ENCODE peak calls at places on chromosomes 13 and 19, in four cellular contexts. Q, T, E and X are unnamed samples.

GRCh38 chr19:52935434-52935833 is 12.2 kb upstream of the ZNF888 start:
- DNase-seq in Q (no peak), E (peak; percentile 58), T (no peak), X (peak; percentile 24)

GRCh38 chr13:33286143-33286542 is 588 bp upstream of the STARD13 start:
- DNase-seq in T (no peak), Q (no peak), E (no peak), X (no peak)

GRCh38 chr13:99431927-99432636 is 69.2 kb upstream of the TM9SF2 start:
- DNase-seq in Q (no peak), T (no peak), E (no peak), X (no peak)

GRCh38 chr19:38851622-38852230 is 1.9 kb upstream of the HNRNPL start:
- DNase-seq in E (peak; percentile 88), T (peak; percentile 95), Q (peak; percentile 92), X (peak; percentile 94)

GRCh38 chr13:40389081-40389641 is 277.3 kb downstream of the FOXO1 start:
- DNase-seq in Q (no peak), E (no peak), T (no peak), X (no peak)

GRCh38 chr19:6532244-6532999 is 1.6 kb downstream of the TNFSF9 start:
- DNase-seq in E (no peak), Q (no peak), T (no peak), X (no peak)

GRCh38 chr19:2083174-2083854 is 12.8 kb downstream of the MOB3A start:
- DNase-seq in T (no peak), Q (no peak), E (no peak), X (no peak)

GRCh38 chr13:39900106-39900750 is 244.8 kb downstream of the COG6 start:
- DNase-seq in T (no peak), E (peak; percentile 49), Q (no peak), X (no peak)

GRCh38 chr13:61664821-61665705 is 249.4 kb upstream of the PCDH20 start:
- DNase-seq in Q (no peak), T (peak; percentile 55), E (no peak), X (no peak)

GRCh38 chr13:111115841-111116500 is 861 bp downstream of the ARHGEF7 start:
- DNase-seq in Q (peak; percentile 32), E (peak; percentile 87), T (peak; percentile 47), X (peak; percentile 71)

GRCh38 chr13:38008636-38009035 is 139.1 kb upstream of the TRPC4 start:
- DNase-seq in T (no peak), E (no peak), Q (no peak), X (no peak)

GRCh38 chr13:113118328-113119021 is 4.1 kb upstream of the F10 start:
- DNase-seq in Q (no peak), T (no peak), E (no peak), X (no peak)

GRCh38 chr13:98141938-98142426 is 912 bp upstream of the FARP1 start:
- DNase-seq in E (no peak), T (peak; percentile 70), Q (peak; percentile 39), X (peak; percentile 9)

GRCh38 chr13:77079902-77080413 is 53.0 kb upstream of the FBXL3 start:
- DNase-seq in E (no peak), Q (no peak), T (no peak), X (no peak)

GRCh38 chr13:74210693-74211393 is 76.6 kb upstream of the KLF12 start:
- DNase-seq in E (peak; percentile 98), T (no peak), Q (no peak), X (peak; percentile 58)

GRCh38 chr13:36850790-36851438 is 31.9 kb downstream of the RFXAP start:
- DNase-seq in E (no peak), Q (no peak), T (peak; percentile 43), X (peak; percentile 18)

GRCh38 chr19:31145909-31146453 is 203.3 kb downstream of the TSHZ3 start:
- DNase-seq in E (no peak), T (no peak), Q (no peak), X (no peak)

GRCh38 chr13:101661839-101662238 is 209.4 kb downstream of the ITGBL1 start:
- DNase-seq in Q (peak; percentile 0), E (no peak), T (no peak), X (no peak)

GRCh38 chr19:35792312-35792711 is 16.9 kb downstream of the ARHGAP33 start:
- DNase-seq in T (no peak), Q (no peak), E (no peak), X (no peak)

GRCh38 chr13:84641491-84641890 is 759.2 kb upstream of the SLITRK1 start:
- DNase-seq in E (peak; percentile 47), Q (no peak), T (no peak), X (no peak)

GRCh38 chr19:11767633-11768133 is 883 bp downstream of the ZNF441 start:
- DNase-seq in T (peak; percentile 6), Q (no peak), E (peak; percentile 37), X (peak; percentile 46)

GRCh38 chr13:65965496-65965895 is 1264.6 kb downstream of the PCDH9 start:
- DNase-seq in E (peak; percentile 20), Q (no peak), T (no peak), X (no peak)

GRCh38 chr13:93535256-93535655 is 308.6 kb downstream of the GPC6 start:
- DNase-seq in Q (no peak), E (peak; percentile 76), T (no peak), X (peak; percentile 1)

GRCh38 chr13:113852536-113853517 is 11.0 kb downstream of the GAS6 start:
- DNase-seq in E (no peak), Q (no peak), T (no peak), X (no peak)

GRCh38 chr13:93307166-93307565 is 80.6 kb downstream of the GPC6 start:
- DNase-seq in E (peak; percentile 48), T (no peak), Q (no peak), X (no peak)

GRCh38 chr13:49807681-49808080 is 15.2 kb upstream of the KPNA3 start:
- DNase-seq in E (no peak), Q (no peak), T (no peak), X (no peak)

GRCh38 chr13:40190656-40191100 is 475.8 kb downstream of the FOXO1 start:
- DNase-seq in Q (peak; percentile 57), T (peak; percentile 66), E (peak; percentile 12), X (peak; percentile 7)

GRCh38 chr13:73849292-73849691 is 284.9 kb downstream of the KLF12 start:
- DNase-seq in E (peak; percentile 52), Q (peak; percentile 9), T (peak; percentile 94), X (peak; percentile 43)

GRCh38 chr19:37467608-37468090 is 405 bp upstream of the ZNF569 start:
- DNase-seq in T (no peak), Q (no peak), E (no peak), X (no peak)

GRCh38 chr19:45641274-45642105 is 2.3 kb upstream of the EML2 start:
- DNase-seq in Q (peak; percentile 82), T (peak; percentile 99), E (peak; percentile 41), X (peak; percentile 84)
- H3K9ac ChIP-seq in Q (peak overlapping the region; percentile 50), T (peak overlapping the region; percentile 70), E (peak overlapping the region; percentile 22), X (no peak overlapping the region)

DNA sequence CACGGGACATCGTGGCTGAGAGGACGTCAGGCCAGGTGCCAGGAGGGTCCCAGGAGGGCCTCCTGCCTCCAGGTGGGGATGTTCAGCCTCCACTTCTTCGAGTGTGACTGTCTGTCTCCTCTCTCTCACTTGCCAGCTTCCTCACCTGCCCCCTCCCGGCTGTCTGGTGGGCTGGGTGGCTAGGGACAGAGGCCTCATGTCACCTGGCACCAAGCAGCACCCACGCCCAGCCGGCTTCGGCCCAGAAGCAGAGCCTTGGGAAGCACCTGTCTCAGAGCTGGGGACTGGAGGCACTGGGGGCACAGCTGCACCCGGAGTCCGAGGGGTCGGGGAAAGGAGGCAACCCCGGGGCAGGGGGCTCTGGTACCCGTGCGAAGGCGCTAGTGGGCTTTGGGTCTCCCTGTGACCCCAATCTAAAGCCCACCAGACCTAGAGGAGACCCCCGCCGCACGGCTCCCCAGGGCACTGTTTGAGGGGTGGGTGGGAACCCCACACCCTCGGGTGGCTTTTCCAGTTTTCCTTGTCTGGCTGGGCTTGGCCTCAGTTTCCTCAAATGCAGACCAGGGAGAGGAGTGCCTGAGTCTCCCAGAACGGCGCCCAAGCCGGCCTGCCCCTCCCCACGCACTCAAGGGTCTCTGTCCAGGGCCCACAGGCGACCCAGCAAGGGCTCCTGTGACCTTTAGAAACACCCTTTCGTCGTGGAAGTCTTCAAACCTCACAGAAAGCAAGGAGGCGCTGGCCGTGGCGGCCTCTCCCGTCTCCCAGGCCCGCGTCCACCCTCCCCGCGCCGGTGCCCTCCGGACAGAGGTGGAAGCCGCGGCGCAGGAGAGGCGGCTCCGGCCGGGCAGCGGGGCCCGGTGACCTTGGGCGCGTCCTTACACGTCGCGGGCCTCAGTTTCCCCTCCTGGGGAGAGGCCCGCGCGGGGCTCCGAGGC is 656 bp upstream of the HCN2 start:
- DNase-seq in T (no peak), E (no peak), Q (no peak), X (peak; percentile 29)
- H4K8ac ChIP-seq in T (no peak overlapping the region), E (no peak overlapping the region), Q (no peak overlapping the region), X (no peak overlapping the region)

DNA sequence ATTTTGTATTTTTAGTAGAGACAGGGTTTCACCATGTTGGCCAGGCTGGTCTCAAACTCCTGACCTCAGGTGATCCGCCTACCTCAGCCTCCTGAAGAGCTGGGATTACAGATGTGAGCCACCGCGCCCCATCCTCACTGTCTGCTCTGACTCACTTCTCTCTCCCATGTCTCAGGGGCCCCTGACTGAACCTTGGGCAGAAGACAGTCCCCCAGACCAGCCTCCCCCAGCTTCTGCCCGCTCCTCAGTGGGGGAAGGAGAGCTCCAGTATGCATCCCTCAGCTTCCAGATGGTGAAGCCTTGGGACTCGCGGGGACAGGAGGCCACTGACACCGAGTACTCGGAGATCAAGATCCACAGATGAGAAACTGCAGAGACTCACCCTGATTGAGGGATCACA is 5.0 kb downstream of the SIGLEC9 start:
- DNase-seq in Q (no peak), E (no peak), T (no peak), X (no peak)
- H3K9ac ChIP-seq in Q (no peak overlapping the region), E (no peak overlapping the region), T (no peak overlapping the region), X (no peak overlapping the region)

GRCh38 chr19:4304509-4305252 is at the start of gene FSD1:
- DNase-seq in Q (peak; percentile 80), E (peak; percentile 40), T (peak; percentile 81), X (no peak)
- H4K8ac ChIP-seq in Q (no peak within 1 kb of the TSS), E (peak within 1 kb of the TSS; percentile 84), T (no peak within 1 kb of the TSS), X (peak within 1 kb of the TSS; percentile 76)

GRCh38 chr19:45862564-45863334 is at the start of gene SYMPK:
- DNase-seq in Q (peak; percentile 98), E (peak; percentile 97), T (peak; percentile 100), X (peak; percentile 99)

GRCh38 chr19:45863840-45864628 is at the start of gene FOXA3:
- DNase-seq in Q (no peak), T (peak; percentile 89), E (peak; percentile 17), X (no peak)

GRCh38 chr19:45863335-45863839 is 440 bp upstream of the SYMPK start:
- DNase-seq in E (no peak), Q (no peak), T (no peak), X (no peak)

GRCh38 chr19:45860359-45861259 is 2.3 kb downstream of the SYMPK start:
- DNase-seq in Q (no peak), T (no peak), E (no peak), X (peak; percentile 86)

DNA sequence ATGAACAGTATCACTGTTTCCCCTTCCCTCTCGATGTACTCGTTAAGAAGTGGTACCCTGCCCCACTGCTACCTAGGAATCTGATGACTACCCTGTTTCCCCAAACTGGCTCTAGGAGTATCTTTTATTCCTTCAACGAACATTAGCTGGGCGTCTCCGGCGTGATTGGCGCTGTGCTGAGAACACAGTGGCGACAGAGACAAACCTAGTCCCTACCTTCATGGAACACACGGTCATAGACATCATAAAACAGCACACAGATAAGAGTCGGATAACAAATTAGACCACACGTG is 730 bp downstream of the SYMPK start:
- DNase-seq in Q (no peak), E (no peak), T (no peak), X (no peak)
- H3K9ac ChIP-seq in Q (peak overlapping the region; percentile 81), E (peak overlapping the region; percentile 85), T (peak overlapping the region; percentile 86), X (peak overlapping the region; percentile 68)